ENCODE peak calls at places on chromosome 22, in eight cellular contexts. C, T, H, Z, K, N, J and Q are unnamed samples.

GRCh38 chr22:30823015-30823370 is 128.3 kb downstream of the OSBP2 start:
- DNase-seq in H (no peak), C (peak), N (no peak), K (no peak), J (peak), Z (no peak), T (no peak), Q (no peak)

GRCh38 chr22:33099593-33099992 is 41.4 kb upstream of the SYN3 start:
- DNase-seq in J (no peak), H (no peak), N (no peak), C (no peak), K (no peak), Z (no peak), T (no peak), Q (no peak)

GRCh38 chr22:44312766-44313165 is at the start of gene SHISAL1:
- DNase-seq in N (no peak), H (no peak), J (no peak), C (peak), T (no peak), Z (no peak), K (no peak), Q (no peak)

GRCh38 chr22:40128989-40129388 is 48.7 kb upstream of the TNRC6B start:
- DNase-seq in C (no peak), T (no peak), J (no peak), K (no peak), Z (no peak), N (no peak), H (no peak), Q (no peak)

GRCh38 chr22:29267462-29267857 is 321 bp downstream of the RHBDD3 start:
- DNase-seq in Z (no peak), H (no peak), N (no peak), K (no peak), C (no peak), J (no peak), T (no peak), Q (no peak)

GRCh38 chr22:31654408-31654807 is 7.6 kb downstream of the PISD start:
- DNase-seq in T (no peak), J (no peak), H (no peak), C (no peak), N (no peak), K (no peak), Z (no peak), Q (no peak)

GRCh38 chr22:49487950-49488349 is 339.7 kb downstream of the BRD1 start:
- DNase-seq in N (peak), Z (no peak), T (no peak), C (no peak), H (no peak), K (no peak), J (peak), Q (peak)

GRCh38 chr22:26442086-26442756 is 13.2 kb downstream of the ASPHD2 start:
- DNase-seq in K (no peak), N (no peak), T (no peak), C (no peak), J (no peak), Z (peak), H (no peak), Q (no peak)

GRCh38 chr22:21937821-21938070 is 14.9 kb downstream of the PPM1F start:
- DNase-seq in H (no peak), K (no peak), T (peak), N (no peak), J (no peak), Z (no peak), C (no peak), Q (no peak)

GRCh38 chr22:37806409-37807338 is 1.1 kb upstream of the GCAT start:
- DNase-seq in H (no peak), Z (peak), J (no peak), C (peak), K (no peak), T (no peak), N (peak), Q (no peak)

GRCh38 chr22:21984793-21985192 is 2.2 kb upstream of the TOP3B start:
- DNase-seq in J (no peak), K (no peak), N (no peak), C (peak), H (no peak), T (no peak), Z (no peak), Q (no peak)

GRCh38 chr22:39656495-39657490 is 86.2 kb downstream of the CACNA1I start:
- DNase-seq in H (no peak), K (no peak), J (no peak), N (no peak), Z (no peak), T (no peak), C (no peak), Q (no peak)

GRCh38 chr22:35539487-35539886 is 1.1 kb upstream of the RASD2 start:
- DNase-seq in C (no peak), J (no peak), K (no peak), T (no peak), H (no peak), N (no peak), Z (no peak), Q (no peak)

GRCh38 chr22:22366478-22366988 is 121.9 kb downstream of the VPREB1 start:
- DNase-seq in K (no peak), C (no peak), T (no peak), Z (no peak), J (no peak), N (no peak), H (no peak), Q (no peak)

GRCh38 chr22:39117585-39118191 is 20.6 kb downstream of the APOBEC3H start:
- DNase-seq in J (peak), K (peak), H (peak), N (peak), Z (peak), C (peak), T (no peak), Q (no peak)

GRCh38 chr22:38028344-38029130 is 28.7 kb upstream of the PICK1 start:
- DNase-seq in T (no peak), C (no peak), N (no peak), Z (no peak), H (no peak), J (no peak), K (no peak), Q (no peak)

GRCh38 chr22:21573293-21573734 is 5.8 kb downstream of the UBE2L3 start:
- DNase-seq in Z (no peak), K (no peak), N (no peak), T (no peak), H (no peak), J (no peak), C (no peak), Q (no peak)

GRCh38 chr22:44454113-44454769 is 43.8 kb downstream of the RTL6 start:
- DNase-seq in T (no peak), K (no peak), C (no peak), N (no peak), J (no peak), Z (no peak), H (no peak), Q (no peak)

GRCh38 chr22:31333648-31334047 is 12.5 kb downstream of the PATZ1 start:
- DNase-seq in Z (no peak), J (no peak), C (no peak), T (no peak), K (no peak), N (no peak), H (peak), Q (no peak)

GRCh38 chr22:31626427-31627150 is 35.4 kb downstream of the PISD start:
- DNase-seq in K (no peak), J (peak), Z (no peak), T (no peak), H (no peak), C (peak), N (no peak), Q (no peak)

GRCh38 chr22:39658367-39658766 is 87.8 kb downstream of the CACNA1I start:
- DNase-seq in C (no peak), N (no peak), J (no peak), H (no peak), Z (peak), T (no peak), K (peak), Q (no peak)

GRCh38 chr22:30701872-30702271 is 7.2 kb downstream of the OSBP2 start:
- DNase-seq in N (peak), Z (no peak), T (no peak), C (peak), K (no peak), J (no peak), H (no peak), Q (no peak)

GRCh38 chr22:21015051-21016006 is at the start of gene P2RX6:
- DNase-seq in H (no peak), N (peak), T (no peak), Z (no peak), C (peak), K (no peak), J (no peak), Q (peak)

GRCh38 chr22:30183861-30184278 is 62.7 kb downstream of the LIF start:
- DNase-seq in K (no peak), H (no peak), T (no peak), C (peak), N (no peak), J (no peak), Z (peak), Q (no peak)

GRCh38 chr22:50601669-50602337 is 1.2 kb downstream of the MAPK8IP2 start:
- DNase-seq in J (peak), Z (no peak), T (no peak), K (no peak), H (no peak), N (no peak), C (no peak), Q (no peak)

GRCh38 chr22:11042116-11042515 is 4485.9 kb upstream of the OR11H1 start:
- DNase-seq in Z (no peak), C (no peak), N (no peak), H (no peak), K (no peak), J (no peak), T (no peak), Q (no peak)

GRCh38 chr22:30435674-30436126 is 10.1 kb downstream of the MTFP1 start:
- DNase-seq in N (no peak), T (no peak), J (no peak), H (peak), K (no peak), Z (peak), C (no peak), Q (no peak)

GRCh38 chr22:32475428-32476010 is 908 bp downstream of the FBXO7 start:
- DNase-seq in C (peak), T (peak), K (no peak), H (peak), N (peak), Z (peak), J (no peak), Q (no peak)

GRCh38 chr22:38707346-38707745 is 1.6 kb downstream of the GTPBP1 start:
- DNase-seq in C (peak), T (no peak), N (no peak), Z (peak), H (no peak), J (no peak), K (peak), Q (no peak)

GRCh38 chr22:22171357-22172218 is 73.0 kb upstream of the VPREB1 start:
- DNase-seq in J (no peak), N (no peak), K (peak), C (peak), Z (peak), T (no peak), H (no peak), Q (no peak)

DNA sequence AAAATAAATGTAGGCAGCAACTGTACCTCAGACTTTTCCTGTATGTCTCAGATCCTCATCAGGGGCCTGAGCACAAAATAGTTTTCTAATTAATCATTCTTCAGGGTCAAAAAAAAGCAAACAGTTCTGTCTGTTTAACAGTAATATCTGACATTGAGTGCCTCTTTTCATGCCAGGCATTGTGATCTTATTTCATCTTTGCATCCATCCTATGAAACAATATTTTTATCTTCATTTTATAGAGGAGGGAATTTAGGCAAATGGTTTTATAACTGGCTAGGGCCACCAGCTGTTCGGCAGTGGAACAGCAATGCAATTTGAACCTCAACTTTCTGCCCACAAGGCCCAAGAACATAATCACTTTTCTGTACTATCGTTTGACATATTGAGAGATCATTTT is 145.6 kb downstream of the WNT7B start:
- DNase-seq in T (no peak), N (no peak), Z (no peak), J (no peak), K (no peak), C (peak), H (no peak), Q (no peak)
- TF ChIP-seq CTCF in T (peak), N (peak), Z (no peak), J (no peak), K (peak), C (peak), H (peak), Q (no peak)

DNA sequence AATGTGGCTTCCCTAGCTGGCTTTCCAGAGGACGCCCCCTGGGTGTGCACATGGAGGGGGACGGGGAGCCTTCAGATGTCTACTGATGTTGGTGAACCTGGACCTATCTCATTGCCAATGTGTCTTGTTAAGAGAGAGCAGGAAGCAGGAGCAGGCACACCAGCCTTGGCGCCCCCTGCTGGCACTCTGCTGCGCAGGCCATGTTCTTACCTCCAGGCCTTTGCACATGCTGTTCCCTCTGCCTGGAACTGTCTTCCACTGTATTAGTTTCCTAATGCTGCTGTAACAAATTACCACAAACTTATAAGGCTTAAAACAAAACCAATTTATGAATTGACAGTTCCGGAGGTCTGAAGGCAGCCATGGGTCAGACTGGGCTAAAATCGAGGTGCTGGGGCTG is 23.6 kb upstream of the MN1 start:
- DNase-seq in H (no peak), N (no peak), C (no peak), T (no peak), Z (no peak), J (no peak), K (no peak), Q (no peak)
- TF ChIP-seq CTCF in H (peak), N (peak), C (peak), T (peak), Z (no peak), J (peak), K (peak), Q (peak)

GRCh38 chr22:43188829-43189545 is 2.1 kb upstream of the TTLL12 start:
- DNase-seq in H (no peak), K (no peak), N (no peak), Z (no peak), J (no peak), C (no peak), T (no peak), Q (no peak)

GRCh38 chr22:43183496-43184263 is 3.3 kb downstream of the TTLL12 start:
- DNase-seq in T (no peak), Z (peak), K (no peak), N (no peak), C (peak), H (no peak), J (no peak), Q (no peak)

GRCh38 chr22:43186272-43187170 is at the start of gene TTLL12:
- DNase-seq in T (peak), N (peak), C (peak), J (no peak), Z (peak), K (peak), H (peak), Q (peak)

GRCh38 chr22:43185860-43186261 is 1.1 kb downstream of the TTLL12 start:
- DNase-seq in T (peak), Z (peak), N (peak), K (peak), H (peak), J (peak), C (peak), Q (no peak)

GRCh38 chr22:43187171-43188099 is 501 bp upstream of the TTLL12 start:
- DNase-seq in Z (peak), T (peak), J (peak), K (peak), C (peak), H (peak), N (peak), Q (peak)
- TF ChIP-seq CTCF in Z (peak), T (peak), J (peak), K (peak), C (peak), H (peak), N (peak), Q (peak)

GRCh38 chr22:17910561-17911311 is 113.6 kb downstream of the MICAL3 start:
- DNase-seq in J (no peak), H (no peak), N (no peak), Z (no peak), T (peak), C (peak), K (peak), Q (no peak)
- TF ChIP-seq CTCF in J (peak), H (no peak), N (no peak), Z (no peak), T (peak), C (peak), K (peak), Q (no peak)

GRCh38 chr22:41356430-41357028 is 25.2 kb upstream of the TEF start:
- DNase-seq in Z (no peak), N (no peak), H (no peak), K (no peak), T (no peak), C (no peak), J (no peak), Q (no peak)
- TF ChIP-seq CTCF in Z (no peak), N (no peak), H (no peak), K (no peak), T (no peak), C (no peak), J (no peak), Q (no peak)

GRCh38 chr22:24157783-24158170 is 23.5 kb upstream of the SUSD2 start:
- DNase-seq in N (no peak), K (no peak), T (no peak), C (no peak), H (no peak), J (no peak), Z (no peak), Q (no peak)
- TF ChIP-seq CTCF in N (no peak), K (no peak), T (no peak), C (peak), H (no peak), J (no peak), Z (no peak), Q (no peak)

DNA sequence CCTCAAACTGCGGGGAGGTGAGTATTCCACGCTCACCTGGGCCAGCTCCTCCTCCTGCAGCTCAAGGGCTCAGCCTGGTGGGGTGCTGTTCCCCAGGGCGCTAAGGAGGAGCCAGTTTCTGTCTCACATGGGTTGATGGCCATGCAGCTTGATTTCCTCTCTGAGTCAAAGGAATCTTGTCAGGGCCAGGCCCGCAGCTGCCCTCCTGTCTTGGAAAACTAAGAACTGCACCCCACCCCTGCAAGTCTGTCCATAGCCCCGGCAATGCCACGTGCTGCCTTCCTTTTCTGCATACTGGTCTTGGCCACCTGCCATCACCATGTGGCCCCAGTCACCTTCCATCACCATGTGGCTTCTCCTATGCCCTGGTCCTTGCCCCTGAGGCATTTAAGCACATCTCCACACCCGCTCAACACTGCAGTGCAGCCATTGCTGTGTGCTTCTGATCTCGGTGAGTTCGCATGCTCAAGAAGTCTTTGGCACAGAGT is 35.2 kb upstream of the CLDN5 start:
- DNase-seq in T (no peak), H (no peak), J (no peak), K (no peak), C (no peak), N (no peak), Z (no peak), Q (no peak)
- TF ChIP-seq CTCF in T (no peak), H (no peak), J (peak), K (no peak), C (no peak), N (no peak), Z (no peak), Q (no peak)

GRCh38 chr22:36763576-36763975 is 12.3 kb downstream of the IFT27 start:
- DNase-seq in N (peak), Z (no peak), H (no peak), C (no peak), J (no peak), K (no peak), T (no peak), Q (no peak)

GRCh38 chr22:36759481-36760159 is 16.3 kb downstream of the IFT27 start:
- DNase-seq in H (no peak), J (no peak), N (no peak), C (no peak), K (no peak), Z (no peak), T (no peak), Q (no peak)

GRCh38 chr22:36760716-36761115 is 15.2 kb downstream of the IFT27 start:
- DNase-seq in C (no peak), N (no peak), J (no peak), T (no peak), K (no peak), H (no peak), Z (no peak), Q (no peak)

GRCh38 chr22:36762687-36763260 is 13.1 kb downstream of the IFT27 start:
- DNase-seq in H (no peak), Z (no peak), N (no peak), C (no peak), J (no peak), T (peak), K (no peak), Q (no peak)

DNA sequence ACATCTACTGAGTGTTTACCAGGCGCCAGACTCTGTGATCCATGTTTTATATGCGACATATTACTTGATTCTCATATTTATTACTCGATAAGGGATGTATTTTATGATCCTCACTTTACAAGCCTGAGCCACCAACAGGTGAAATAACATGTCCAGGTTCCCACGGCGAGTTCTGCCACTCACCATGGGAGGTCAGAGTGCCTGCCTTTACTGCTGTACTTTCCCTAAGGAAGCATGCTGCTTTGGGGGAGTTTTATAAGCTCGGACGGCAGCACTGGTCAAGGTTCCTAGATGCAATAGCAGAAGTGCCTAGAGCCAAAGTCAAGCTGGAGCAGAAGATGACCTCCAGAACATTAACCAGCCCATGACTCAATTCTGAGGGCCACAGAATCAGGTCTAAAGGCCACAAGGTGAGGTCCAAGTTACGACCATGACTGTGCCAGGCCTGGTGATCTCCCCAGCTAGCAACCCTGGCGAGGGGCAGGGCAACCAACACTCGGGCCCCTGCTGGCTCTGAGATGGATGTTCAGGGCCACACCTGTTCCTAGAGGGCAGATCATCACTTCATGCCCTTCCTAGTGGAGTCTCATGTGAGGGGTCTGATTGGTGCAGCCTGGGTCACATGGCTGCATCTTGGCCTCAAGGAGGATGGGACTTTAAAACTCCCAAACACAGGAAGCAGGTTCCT is 14.2 kb downstream of the IFT27 start:
- DNase-seq in Z (no peak), T (no peak), H (no peak), K (no peak), N (no peak), C (no peak), J (no peak), Q (no peak)
- TF ChIP-seq CTCF in Z (no peak), T (no peak), H (no peak), K (no peak), N (no peak), C (no peak), J (no peak), Q (no peak)